ENCODE peak calls at places on chromosomes 5 and 9, in six cellular contexts. S is GM12892, O is HepG2, Z is K562, P is GM12878, H is H1. U is an unnamed sample.

GRCh38 chr9:82031538-82032280 is 43.1 kb downstream of the SPATA31D1 start:
- DNase-seq in P (no peak), O (peak; percentile 2), Z (no peak), S (no peak), H (no peak), U (no peak)

GRCh38 chr5:180825768-180826525 is 23.3 kb upstream of the MGAT1 start:
- DNase-seq in O (peak; percentile 86), P (no peak), Z (no peak), S (no peak), H (no peak), U (no peak)

GRCh38 chr9:105341784-105342183 is 97.3 kb downstream of the SLC44A1 start:
- DNase-seq in H (no peak), Z (no peak), S (no peak), O (no peak), P (no peak), U (no peak)

GRCh38 chr5:127440831-127441230 is 76.6 kb upstream of the PRRC1 start:
- DNase-seq in P (no peak), Z (no peak), O (no peak), H (no peak), S (no peak), U (no peak)

GRCh38 chr9:17509698-17510097 is 69.2 kb upstream of the SH3GL2 start:
- DNase-seq in Z (no peak), H (no peak), S (no peak), P (no peak), O (no peak), U (no peak)

GRCh38 chr5:125657936-125658335 is 765.3 kb upstream of the GRAMD2B start:
- DNase-seq in Z (no peak), S (no peak), H (no peak), O (no peak), P (no peak), U (no peak)

GRCh38 chr5:80204808-80205614 is 50.8 kb downstream of the SERINC5 start:
- DNase-seq in Z (peak; percentile 83), P (no peak), O (peak; percentile 95), S (no peak), H (no peak), U (no peak)

GRCh38 chr9:15079989-15080388 is 169.8 kb upstream of the FREM1 start:
- DNase-seq in H (no peak), O (peak; percentile 95), Z (no peak), P (no peak), S (no peak), U (no peak)

GRCh38 chr9:91179237-91180138 is 182.2 kb downstream of the AUH start:
- DNase-seq in O (no peak), S (no peak), Z (no peak), P (no peak), H (no peak), U (no peak)

GRCh38 chr9:135858491-135859185 is 48.7 kb downstream of the CAMSAP1 start:
- DNase-seq in O (no peak), S (no peak), P (no peak), Z (no peak), H (no peak), U (no peak)

GRCh38 chr9:98709968-98710965 is 1.5 kb upstream of the GABBR2 start:
- DNase-seq in H (no peak), S (no peak), P (no peak), O (no peak), Z (peak; percentile 58), U (no peak)

GRCh38 chr5:127003798-127004495 is 26.4 kb downstream of the MARCHF3 start:
- DNase-seq in Z (no peak), H (no peak), S (no peak), P (no peak), O (no peak), U (no peak)

GRCh38 chr9:124770359-124771020 is 621 bp downstream of the NR6A1 start:
- DNase-seq in Z (peak; percentile 65), O (no peak), P (no peak), H (no peak), S (no peak), U (no peak)

GRCh38 chr5:173396311-173396993 is 68.2 kb upstream of the STC2 start:
- DNase-seq in P (no peak), H (peak; percentile 21), Z (peak; percentile 9), S (no peak), O (peak; percentile 9), U (no peak)

GRCh38 chr5:127029513-127030258 is 672 bp downstream of the MARCHF3 start:
- DNase-seq in S (peak; percentile 14), O (peak; percentile 66), P (no peak), Z (peak; percentile 68), H (no peak), U (no peak)

GRCh38 chr5:73443725-73444498 is 4.7 kb downstream of the FOXD1 start:
- DNase-seq in Z (no peak), H (peak; percentile 77), P (no peak), O (no peak), S (no peak), U (no peak)

GRCh38 chr5:168446987-168447386 is 39.3 kb upstream of the RARS1 start:
- DNase-seq in P (no peak), H (no peak), O (no peak), Z (no peak), S (no peak), U (no peak)

GRCh38 chr9:92735907-92736600 is 28.6 kb downstream of the BICD2 start:
- DNase-seq in S (no peak), P (no peak), Z (no peak), O (no peak), H (no peak), U (no peak)

GRCh38 chr9:27151693-27152397 is 42.8 kb downstream of the TEK start:
- DNase-seq in H (no peak), Z (no peak), S (no peak), P (no peak), O (no peak), U (no peak)

GRCh38 chr5:36724429-36725332 is 118.3 kb downstream of the SLC1A3 start:
- DNase-seq in S (peak; percentile 63), H (no peak), Z (peak; percentile 48), P (peak; percentile 94), O (no peak), U (peak; percentile 68)

GRCh38 chr9:36188212-36188611 is 2.5 kb upstream of the CLTA start:
- DNase-seq in S (no peak), Z (no peak), P (no peak), O (no peak), H (no peak), U (no peak)

GRCh38 chr5:98365126-98365525 is 408.3 kb upstream of the RGMB start:
- DNase-seq in H (no peak), S (no peak), P (no peak), Z (no peak), O (no peak), U (no peak)

DNA sequence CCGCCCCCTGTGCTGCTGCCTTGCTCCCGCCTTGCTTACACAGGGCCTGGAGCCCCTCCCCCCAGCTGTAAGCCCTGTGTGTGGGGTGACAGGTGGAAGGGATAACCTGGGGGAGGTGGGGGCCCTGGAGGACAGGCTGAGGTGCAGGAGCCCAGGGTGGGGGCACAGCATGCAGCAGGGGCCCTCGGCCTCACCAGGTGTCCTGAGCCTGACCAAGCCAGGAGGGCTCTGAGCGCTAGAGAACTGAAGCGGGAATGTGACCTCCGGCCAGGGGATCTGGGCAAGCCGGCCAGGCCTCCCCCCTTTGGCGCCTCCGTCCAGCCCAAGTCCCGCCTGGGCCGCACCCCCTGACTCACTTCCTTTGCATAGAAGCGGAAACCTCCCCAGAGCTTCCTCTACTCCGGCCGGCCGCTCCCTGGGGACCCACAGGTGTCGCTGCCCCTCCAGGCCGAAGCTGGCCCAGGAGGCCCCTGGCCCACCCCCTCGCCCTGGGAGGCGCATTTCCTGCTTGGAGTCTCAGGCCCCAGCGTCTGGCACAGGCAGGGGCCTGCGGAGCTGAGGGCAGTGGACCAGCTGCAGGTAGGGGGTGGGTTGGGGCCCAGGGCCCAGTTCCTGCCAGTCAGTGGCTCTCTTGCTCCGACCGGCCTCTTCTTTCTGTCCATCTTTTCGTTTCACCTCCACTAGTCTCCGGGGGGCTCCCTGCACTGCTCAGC is at the start of gene TOR4A:
- DNase-seq in H (no peak), Z (peak; percentile 97), O (peak; percentile 94), S (peak; percentile 91), P (peak; percentile 42), U (peak; percentile 89)
- TF ChIP-seq POLR2A in H (peak; percentile 41), Z (peak; percentile 85), O (peak; percentile 85), S (peak; percentile 69), P (no peak), U (no peak)

GRCh38 chr9:21682981-21683380 is 119.5 kb upstream of the MTAP start:
- DNase-seq in S (no peak), Z (no peak), P (no peak), H (no peak), O (no peak), U (no peak)
- TF ChIP-seq TAF1 in S (no peak), Z (no peak), P (no peak), H (no peak), O (no peak), U (no peak)

DNA sequence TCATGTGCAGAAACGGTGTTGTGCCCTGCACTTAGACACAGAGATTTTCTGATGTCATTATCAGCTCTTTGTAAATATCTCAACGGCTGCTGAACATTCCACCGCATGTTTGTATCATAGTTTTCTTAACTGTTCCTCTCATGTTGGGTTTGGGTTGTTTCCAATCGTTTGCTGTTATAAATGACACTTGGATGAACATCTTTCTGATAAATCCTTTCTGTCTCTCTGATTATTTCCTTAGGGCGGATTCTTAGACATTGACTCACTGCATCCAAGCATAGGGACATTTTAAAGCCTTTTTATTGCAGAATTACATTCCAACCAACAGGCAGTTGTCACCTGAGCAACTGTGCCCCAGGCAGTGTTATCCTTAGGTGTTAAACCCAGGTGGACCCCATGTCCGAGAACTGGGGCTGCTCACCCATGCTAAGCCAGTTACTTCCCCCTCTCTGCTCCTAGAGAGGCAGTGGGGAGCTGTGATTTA is 28.5 kb downstream of the COL5A1 start:
- DNase-seq in Z (no peak), O (no peak), H (no peak), P (no peak), S (no peak), U (no peak)
- TF ChIP-seq POLR2AphosphoS5 in Z (no peak), O (no peak), H (no peak), P (no peak), S (no peak), U (no peak)

GRCh38 chr5:8457187-8458037 is 588.5 kb downstream of the MTRR start:
- DNase-seq in Z (peak; percentile 98), H (no peak), O (peak; percentile 84), S (peak; percentile 84), P (peak; percentile 27), U (no peak)
- TF ChIP-seq POLR2A in Z (peak; percentile 80), H (no peak), O (peak; percentile 47), S (peak; percentile 60), P (peak; percentile 79), U (no peak)

DNA sequence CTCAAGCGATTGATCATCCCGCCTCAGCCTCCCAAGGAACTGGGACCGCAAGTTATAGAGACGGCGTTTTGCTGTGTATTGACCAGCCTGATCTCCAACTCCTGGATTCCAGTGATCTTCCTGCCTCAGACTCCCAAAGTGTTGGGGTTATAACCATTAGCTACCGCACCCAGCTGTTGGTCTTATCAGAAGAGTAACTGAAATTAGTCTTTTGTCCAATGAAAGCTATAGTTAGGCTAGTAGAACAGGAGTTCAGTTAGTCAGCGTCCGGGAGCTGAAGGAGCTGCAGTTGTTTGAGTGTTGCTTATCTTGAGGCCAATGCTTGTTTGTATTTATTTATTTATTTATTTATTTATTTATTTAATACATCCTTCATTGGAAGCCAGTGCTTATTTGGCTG is 3.2 kb upstream of the MIGA2 start:
- DNase-seq in S (no peak), H (no peak), Z (peak; percentile 69), O (no peak), P (no peak), U (no peak)
- TF ChIP-seq TAF1 in S (no peak), H (no peak), Z (no peak), O (no peak), P (no peak), U (no peak)